ENCODE peak calls at places on chromosomes 2 and 18, in ten cellular contexts. O is thyroid gland, K is lower leg skin, H is H54, Y is sigmoid colon, G is breast epithelium, R is adrenal gland, Z is endothelial cell of umbilical vein, C is uterus, T is heart left ventricle. E is an unnamed sample.
A peak's percentile ranks its signal among the peaks of the same experiment; 100 is the strongest.

GRCh38 chr2:104702026-104702425 is 151.9 kb upstream of the POU3F3 start:
- DNase-seq in O (no peak), K (no peak), H (no peak), Y (no peak), G (no peak), R (no peak), Z (no peak), C (no peak), T (no peak), E (no peak)

GRCh38 chr18:59208602-59209001 is 11.4 kb upstream of the GRP start:
- DNase-seq in O (no peak), K (no peak), H (no peak), Y (no peak), G (peak; percentile 46), R (no peak), Z (no peak), C (no peak), T (no peak), E (no peak)

GRCh38 chr2:104476563-104476988 is 377.3 kb upstream of the POU3F3 start:
- DNase-seq in O (no peak), K (no peak), H (no peak), Y (no peak), G (no peak), R (no peak), Z (no peak), C (no peak), T (no peak), E (no peak)

GRCh38 chr2:151162185-151162584 is 99.5 kb downstream of the RBM43 start:
- DNase-seq in O (no peak), K (no peak), H (no peak), Y (no peak), G (no peak), R (no peak), Z (peak; percentile 28), C (no peak), T (no peak), E (no peak)

GRCh38 chr2:200454839-200455801 is 54.7 kb downstream of the KCTD18 start:
- DNase-seq in O (no peak), K (no peak), H (peak; percentile 47), Y (no peak), G (no peak), R (no peak), Z (no peak), C (no peak), T (no peak), E (no peak)

GRCh38 chr2:48912110-48912509 is 156.6 kb upstream of the LHCGR start:
- DNase-seq in O (no peak), K (no peak), H (no peak), Y (no peak), G (no peak), R (no peak), Z (no peak), C (no peak), T (no peak), E (no peak)

GRCh38 chr2:134465706-134466105 is 211.8 kb downstream of the MGAT5 start:
- DNase-seq in O (no peak), K (peak; percentile 52), H (no peak), Y (no peak), G (no peak), R (no peak), Z (no peak), C (no peak), T (no peak), E (no peak)

GRCh38 chr2:85933753-85934594 is 45.2 kb upstream of the ST3GAL5 start:
- DNase-seq in O (peak; percentile 25), K (no peak), H (no peak), Y (no peak), G (no peak), R (peak; percentile 81), Z (peak; percentile 79), C (no peak), T (no peak), E (no peak)

GRCh38 chr2:70994445-70995226 is at the start of gene TEX261:
- DNase-seq in O (peak; percentile 90), K (peak; percentile 97), H (peak; percentile 96), Y (peak; percentile 93), G (peak; percentile 76), R (peak; percentile 92), Z (peak; percentile 92), C (peak; percentile 88), T (peak; percentile 93), E (peak; percentile 71)
- TF ChIP-seq POLR2A in O (peak; percentile 71), K (no peak), H (peak; percentile 64), Y (no peak), G (no peak), R (peak; percentile 15), Z (peak; percentile 66), C (no peak), T (peak; percentile 29), E (peak; percentile 74)

GRCh38 chr2:111188681-111189080 is 68.0 kb downstream of the BCL2L11 start:
- DNase-seq in O (peak; percentile 65), K (no peak), H (no peak), Y (no peak), G (no peak), R (no peak), Z (no peak), C (no peak), T (no peak), E (no peak)

GRCh38 chr2:111192778-111193368 is 72.2 kb downstream of the BCL2L11 start:
- DNase-seq in O (no peak), K (no peak), H (no peak), Y (no peak), G (no peak), R (no peak), Z (no peak), C (no peak), T (no peak), E (no peak)

GRCh38 chr2:111189106-111189505 is 68.4 kb downstream of the BCL2L11 start:
- DNase-seq in O (no peak), K (no peak), H (no peak), Y (no peak), G (no peak), R (no peak), Z (no peak), C (no peak), T (no peak), E (no peak)

GRCh38 chr2:111191877-111192276 is 71.2 kb downstream of the BCL2L11 start:
- DNase-seq in O (no peak), K (no peak), H (no peak), Y (no peak), G (no peak), R (no peak), Z (no peak), C (no peak), T (no peak), E (no peak)

DNA sequence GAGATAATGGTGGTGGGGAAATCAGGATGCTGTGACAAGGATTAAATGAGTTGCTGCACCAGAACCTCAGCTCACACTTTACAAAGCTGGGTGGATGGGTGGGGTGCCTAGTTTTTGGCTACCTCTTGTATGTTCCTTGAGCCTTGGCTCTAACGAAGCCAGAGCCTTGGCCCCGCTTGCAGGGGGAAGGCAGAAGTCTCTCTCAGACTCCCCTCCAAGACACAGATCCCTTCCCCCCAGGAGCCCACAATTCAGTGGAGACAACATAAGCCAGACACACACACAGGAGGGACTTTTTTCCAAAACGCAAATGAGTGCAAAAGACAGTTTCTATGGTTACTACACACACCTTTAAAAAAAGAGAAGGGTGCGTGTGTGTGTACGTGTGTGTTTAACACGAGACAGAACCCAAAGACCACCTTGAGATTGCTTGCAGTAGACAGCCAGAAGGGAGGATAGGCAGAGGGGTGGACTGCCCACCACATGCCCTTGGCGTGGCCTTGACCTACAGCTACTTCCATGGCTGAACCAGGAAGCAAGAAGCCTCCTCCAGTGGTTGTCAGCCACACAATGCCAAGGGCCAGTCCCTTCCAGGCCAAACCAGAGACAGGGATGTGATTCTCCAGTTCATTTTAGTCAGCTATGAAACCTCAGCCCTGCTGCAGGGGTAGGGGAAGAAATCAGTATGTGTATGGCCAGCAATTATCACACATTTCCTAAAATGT is 70.3 kb downstream of the BCL2L11 start:
- DNase-seq in O (no peak), K (no peak), H (no peak), Y (no peak), G (no peak), R (no peak), Z (no peak), C (no peak), T (no peak), E (no peak)
- TF ChIP-seq POLR2A in O (no peak), K (no peak), H (no peak), Y (no peak), G (no peak), R (no peak), Z (no peak), C (no peak), T (no peak), E (no peak)

GRCh38 chr2:19114754-19115231 is 243.6 kb downstream of the OSR1 start:
- DNase-seq in O (no peak), K (no peak), H (no peak), Y (no peak), G (no peak), R (no peak), Z (no peak), C (no peak), T (peak; percentile 46), E (no peak)

GRCh38 chr2:19109521-19109920 is 248.9 kb downstream of the OSR1 start:
- DNase-seq in O (no peak), K (no peak), H (no peak), Y (no peak), G (peak; percentile 65), R (no peak), Z (no peak), C (no peak), T (no peak), E (no peak)

GRCh38 chr2:19116918-19117317 is 241.5 kb downstream of the OSR1 start:
- DNase-seq in O (no peak), K (no peak), H (no peak), Y (no peak), G (no peak), R (no peak), Z (no peak), C (no peak), T (no peak), E (no peak)

GRCh38 chr2:19111297-19111696 is 247.1 kb downstream of the OSR1 start:
- DNase-seq in O (no peak), K (no peak), H (no peak), Y (no peak), G (no peak), R (no peak), Z (no peak), C (no peak), T (no peak), E (no peak)

GRCh38 chr2:19114126-19114525 is 244.3 kb downstream of the OSR1 start:
- DNase-seq in O (no peak), K (no peak), H (no peak), Y (no peak), G (no peak), R (no peak), Z (no peak), C (no peak), T (no peak), E (no peak)
- TF ChIP-seq POLR2A in O (no peak), K (no peak), H (no peak), Y (no peak), G (no peak), R (no peak), Z (no peak), C (no peak), T (no peak), E (no peak)

DNA sequence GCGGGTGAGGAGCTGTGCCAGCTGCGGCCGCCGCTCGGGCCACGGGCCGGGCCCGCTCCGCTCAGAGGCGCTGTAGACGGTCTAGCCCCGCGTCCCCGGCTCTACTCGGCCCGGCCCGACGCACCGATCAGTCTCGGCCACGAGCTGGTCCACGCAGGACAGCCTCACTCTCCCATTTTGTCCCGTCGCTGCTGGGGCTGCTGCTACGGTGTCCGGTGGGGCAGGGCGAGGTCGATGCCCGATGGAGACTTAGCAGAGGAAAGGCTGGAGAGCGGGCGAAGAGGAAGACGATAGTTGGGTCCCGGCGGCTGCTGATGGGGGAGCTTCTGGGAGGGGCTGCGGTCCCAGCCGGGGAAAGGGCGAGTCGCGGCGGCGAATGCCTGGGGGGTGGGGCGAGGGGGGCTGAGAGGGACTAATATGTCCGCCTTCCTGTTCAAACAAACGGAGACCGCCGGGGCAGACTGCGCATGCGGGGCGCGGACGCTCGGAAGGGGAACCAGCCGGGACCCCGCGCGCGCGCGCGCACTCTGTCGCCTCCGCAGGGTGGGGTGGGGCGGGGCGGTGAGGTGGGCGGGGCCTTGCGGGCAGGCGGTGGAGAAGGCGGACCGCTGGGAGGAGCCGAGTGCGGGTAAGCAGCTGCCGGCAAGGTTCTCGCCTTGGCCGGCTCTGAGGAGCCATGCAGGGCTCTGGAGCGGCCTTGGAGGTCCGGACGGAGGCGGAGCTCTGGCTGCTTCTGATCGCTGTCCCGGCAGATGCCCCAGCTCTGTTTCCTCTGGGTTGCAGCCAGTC is at the start of gene ROCK1:
- DNase-seq in O (peak; percentile 97), K (peak; percentile 100), H (peak; percentile 75), Y (peak; percentile 99), G (peak; percentile 96), R (peak; percentile 99), Z (peak; percentile 96), C (peak; percentile 99), T (peak; percentile 99), E (peak; percentile 96)
- TF ChIP-seq POLR2A in O (peak; percentile 88), K (no peak), H (peak; percentile 39), Y (peak; percentile 34), G (no peak), R (peak; percentile 71), Z (peak; percentile 59), C (peak; percentile 76), T (peak; percentile 88), E (peak; percentile 67)